ENCODE peak calls at places on chromosomes 16 and 17, in eight cellular contexts. One of them, this sample, is unnamed.

GRCh38 chr17:76697702-76698465 is 12.9 kb downstream of the MXRA7 start:
- DNase-seq in DMS 273 treated with DMSO at 0.1 percent for 48 hours: no peak
- DNase-seq in DMS79: peak; percentile 58
- DNase-seq in effector memory CD4-positive, alpha-beta T cell: no peak
- DNase-seq in AG08395: no peak
- DNase-seq in Ammon's horn: no peak
- DNase-seq in activated naive CD4-positive, alpha-beta T cell treated with Interleukin-2 at 50 U/mL for 16 hours: no peak
- DNase-seq in HEK293T: peak; percentile 71
- DNase-seq in this sample: peak; percentile 92

GRCh38 chr17:13070732-13071131 is 52.9 kb upstream of the ELAC2 start:
- DNase-seq in activated naive CD4-positive, alpha-beta T cell treated with Interleukin-2 at 50 U/mL for 16 hours: no peak
- DNase-seq in DMS79: no peak
- DNase-seq in DMS 273 treated with DMSO at 0.1 percent for 48 hours: no peak
- DNase-seq in effector memory CD4-positive, alpha-beta T cell: no peak
- DNase-seq in HEK293T: no peak
- DNase-seq in Ammon's horn: no peak
- DNase-seq in AG08395: no peak
- DNase-seq in this sample: no peak

GRCh38 chr16:75272097-75272548 is 20.7 kb upstream of the BCAR1 start:
- DNase-seq in AG08395: no peak
- DNase-seq in activated naive CD4-positive, alpha-beta T cell treated with Interleukin-2 at 50 U/mL for 16 hours: no peak
- DNase-seq in Ammon's horn: no peak
- DNase-seq in DMS 273 treated with DMSO at 0.1 percent for 48 hours: no peak
- DNase-seq in DMS79: no peak
- DNase-seq in HEK293T: no peak
- DNase-seq in effector memory CD4-positive, alpha-beta T cell: no peak
- DNase-seq in this sample: no peak

GRCh38 chr16:31125844-31126243 is 8.4 kb downstream of the KAT8 start:
- DNase-seq in Ammon's horn: no peak
- DNase-seq in AG08395: no peak
- DNase-seq in effector memory CD4-positive, alpha-beta T cell: no peak
- DNase-seq in DMS79: no peak
- DNase-seq in DMS 273 treated with DMSO at 0.1 percent for 48 hours: no peak
- DNase-seq in activated naive CD4-positive, alpha-beta T cell treated with Interleukin-2 at 50 U/mL for 16 hours: no peak
- DNase-seq in HEK293T: no peak
- DNase-seq in this sample: no peak

GRCh38 chr17:47693667-47694017 is 319 bp upstream of the TBKBP1 start:
- DNase-seq in DMS 273 treated with DMSO at 0.1 percent for 48 hours: no peak
- DNase-seq in DMS79: no peak
- DNase-seq in activated naive CD4-positive, alpha-beta T cell treated with Interleukin-2 at 50 U/mL for 16 hours: no peak
- DNase-seq in effector memory CD4-positive, alpha-beta T cell: no peak
- DNase-seq in HEK293T: no peak
- DNase-seq in Ammon's horn: no peak
- DNase-seq in AG08395: no peak
- DNase-seq in this sample: peak; percentile 73

GRCh38 chr17:27601069-27601974 is 29.7 kb upstream of the LGALS9 start:
- DNase-seq in effector memory CD4-positive, alpha-beta T cell: peak; percentile 53
- DNase-seq in HEK293T: peak; percentile 58
- DNase-seq in DMS 273 treated with DMSO at 0.1 percent for 48 hours: peak; percentile 11
- DNase-seq in Ammon's horn: peak; percentile 90
- DNase-seq in activated naive CD4-positive, alpha-beta T cell treated with Interleukin-2 at 50 U/mL for 16 hours: peak; percentile 84
- DNase-seq in AG08395: peak; percentile 77
- DNase-seq in DMS79: peak; percentile 32
- DNase-seq in this sample: peak; percentile 74

GRCh38 chr17:56629450-56630187 is 36.1 kb downstream of the NOG start:
- DNase-seq in HEK293T: peak; percentile 71
- DNase-seq in AG08395: peak; percentile 81
- DNase-seq in Ammon's horn: no peak
- DNase-seq in DMS79: no peak
- DNase-seq in effector memory CD4-positive, alpha-beta T cell: no peak
- DNase-seq in activated naive CD4-positive, alpha-beta T cell treated with Interleukin-2 at 50 U/mL for 16 hours: no peak
- DNase-seq in DMS 273 treated with DMSO at 0.1 percent for 48 hours: peak; percentile 18
- DNase-seq in this sample: no peak

GRCh38 chr16:68072038-68072695 is 13.0 kb upstream of the NFATC3 start:
- DNase-seq in effector memory CD4-positive, alpha-beta T cell: no peak
- DNase-seq in DMS 273 treated with DMSO at 0.1 percent for 48 hours: no peak
- DNase-seq in activated naive CD4-positive, alpha-beta T cell treated with Interleukin-2 at 50 U/mL for 16 hours: no peak
- DNase-seq in Ammon's horn: no peak
- DNase-seq in HEK293T: no peak
- DNase-seq in DMS79: no peak
- DNase-seq in AG08395: peak; percentile 71
- DNase-seq in this sample: no peak

GRCh38 chr17:77462101-77462500 is 321.3 kb downstream of the SEC14L1 start:
- DNase-seq in DMS79: no peak
- DNase-seq in HEK293T: no peak
- DNase-seq in effector memory CD4-positive, alpha-beta T cell: no peak
- DNase-seq in AG08395: no peak
- DNase-seq in DMS 273 treated with DMSO at 0.1 percent for 48 hours: no peak
- DNase-seq in activated naive CD4-positive, alpha-beta T cell treated with Interleukin-2 at 50 U/mL for 16 hours: peak; percentile 43
- DNase-seq in Ammon's horn: no peak
- DNase-seq in this sample: no peak